ENCODE peak calls at places on chromosomes 7 and 10, in seven cellular contexts. F is H9, L is mesenchymal stem cell, K is IMR-90, G is mesendoderm, I is H1, A is trophoblast cell. X is an unnamed sample.

GRCh38 chr7:39504963-39505362 is 61.2 kb upstream of the YAE1 start:
- DNase-seq in G (no peak), F (no peak), K (peak), I (no peak), L (peak), A (peak), X (no peak)

GRCh38 chr10:71911296-71911954 is 52.8 kb upstream of the CHST3 start:
- DNase-seq in G (peak), A (no peak), L (peak), F (no peak), K (peak), I (no peak), X (no peak)

GRCh38 chr7:79868010-79868409 is 266.6 kb upstream of the GNAI1 start:
- DNase-seq in F (no peak), L (peak), G (peak), I (no peak), A (no peak), K (peak), X (no peak)

GRCh38 chr7:56092789-56093531 is at the start of gene PHKG1:
- DNase-seq in I (no peak), A (peak), F (peak), G (peak), L (peak), K (peak), X (no peak)

GRCh38 chr7:150553163-150553562 is 14.0 kb upstream of the GIMAP4 start:
- DNase-seq in I (no peak), K (no peak), L (no peak), F (no peak), A (no peak), G (no peak), X (no peak)

GRCh38 chr7:2757904-2758672 is 70.1 kb downstream of the AMZ1 start:
- DNase-seq in G (peak), F (no peak), K (peak), I (no peak), L (peak), A (peak), X (no peak)

GRCh38 chr7:40717242-40717641 is 582.4 kb downstream of the SUGCT start:
- DNase-seq in G (peak), K (peak), A (peak), F (peak), I (peak), L (peak), X (peak)

GRCh38 chr7:77393261-77393660 is 22.9 kb downstream of the GSAP start:
- DNase-seq in I (no peak), L (no peak), K (peak), A (peak), F (no peak), G (no peak), X (no peak)

GRCh38 chr10:106500585-106501525 is 663.7 kb downstream of the SORCS1 start:
- DNase-seq in I (no peak), A (no peak), L (no peak), K (peak), F (no peak), G (peak), X (no peak)

GRCh38 chr7:43639858-43640491 is 57.1 kb downstream of the STK17A start:
- DNase-seq in G (peak), L (peak), K (peak), I (no peak), F (no peak), A (no peak), X (peak)

GRCh38 chr7:101207459-101207858 is 6.6 kb upstream of the MOGAT3 start:
- DNase-seq in I (no peak), K (no peak), F (no peak), G (no peak), L (no peak), A (no peak), X (no peak)

GRCh38 chr10:21499910-21500577 is 25.4 kb downstream of the SKIDA1 start:
- DNase-seq in A (no peak), F (peak), I (peak), G (peak), L (peak), K (no peak), X (no peak)

GRCh38 chr10:24351883-24352778 is 143.2 kb downstream of the KIAA1217 start:
- DNase-seq in I (no peak), F (no peak), K (peak), L (no peak), A (no peak), G (no peak), X (peak)

GRCh38 chr10:94225589-94225988 is 137.2 kb downstream of the NOC3L start:
- DNase-seq in A (no peak), I (no peak), G (peak), K (no peak), F (no peak), L (no peak), X (no peak)

DNA sequence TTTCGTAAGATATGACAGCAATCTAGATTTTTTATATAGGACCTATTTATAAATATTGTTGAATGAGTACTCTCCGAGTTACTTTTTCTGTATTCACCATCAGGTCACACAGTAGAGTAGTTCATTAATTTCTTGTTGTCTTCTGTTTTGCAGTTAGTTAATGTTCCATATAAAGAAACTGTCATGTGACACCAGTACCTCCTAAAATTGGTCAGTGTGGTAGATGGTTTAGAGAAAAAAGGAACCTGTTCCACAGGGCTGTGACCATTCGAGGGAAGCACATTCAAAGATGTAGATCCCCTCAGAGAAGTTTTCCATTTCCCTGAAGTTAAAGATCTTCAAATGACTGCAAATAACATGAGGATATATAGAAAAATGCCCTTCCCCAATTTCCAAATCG is 45.6 kb downstream of the PRPF18 start:
- DNase-seq in L (no peak), I (no peak), A (peak), G (no peak), K (no peak), F (no peak), X (no peak)
- H3K27ac ChIP-seq in L (no peak), I (no peak), A (no peak), G (no peak), K (no peak), F (no peak), X (no peak)

DNA sequence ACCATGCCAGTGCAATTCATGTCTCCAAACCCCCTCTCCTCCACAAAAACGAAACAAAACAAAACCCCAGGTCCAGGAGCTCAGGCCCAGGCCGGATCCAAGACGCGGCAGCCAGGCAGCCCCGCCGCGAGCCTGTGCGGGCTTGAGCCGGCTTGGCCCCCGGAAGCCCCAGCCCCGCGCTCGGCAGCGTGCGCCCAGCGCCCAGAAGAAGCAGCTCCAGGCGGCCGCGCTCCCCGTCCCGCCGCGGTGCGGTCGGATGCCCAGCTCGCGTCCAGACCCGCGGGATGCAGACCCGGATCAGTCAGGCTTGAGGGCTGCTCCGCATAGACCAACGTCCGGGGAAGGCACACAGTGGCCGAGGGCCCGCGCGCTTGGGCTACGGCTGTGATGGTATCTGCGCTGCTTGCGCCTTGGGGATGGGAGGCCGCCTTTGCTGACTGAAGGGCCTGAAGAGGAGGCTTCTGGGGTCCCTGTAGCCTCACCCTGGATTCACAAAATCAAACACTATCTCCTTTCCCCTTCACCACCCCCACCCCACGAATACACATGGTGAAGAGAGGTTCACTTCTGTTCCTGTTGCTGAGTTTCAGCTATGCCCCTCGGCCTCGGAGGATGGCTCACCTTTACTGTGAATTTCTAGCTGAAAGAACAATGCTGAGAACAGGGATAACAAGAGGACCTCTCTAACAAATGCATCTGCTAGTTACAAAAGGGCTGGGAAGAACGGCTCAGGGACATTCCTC is 79.9 kb upstream of the EN2 start:
- DNase-seq in G (peak), L (peak), F (peak), K (peak), I (peak), A (peak), X (no peak)
- H3K18ac ChIP-seq in G (no peak), L (no peak), F (no peak), K (no peak), I (no peak), A (no peak), X (peak)

GRCh38 chr10:125995726-125996304 is 99.5 kb downstream of the FANK1 start:
- DNase-seq in A (no peak), I (no peak), K (no peak), L (no peak), G (no peak), F (no peak), X (no peak)

GRCh38 chr10:125992244-125992643 is 95.9 kb downstream of the FANK1 start:
- DNase-seq in F (no peak), A (no peak), G (peak), L (no peak), K (no peak), I (no peak), X (no peak)

GRCh38 chr10:125989791-125990190 is 93.4 kb downstream of the FANK1 start:
- DNase-seq in K (no peak), I (no peak), A (no peak), L (no peak), G (no peak), F (no peak), X (no peak)

GRCh38 chr10:125994601-125995000 is 98.2 kb downstream of the FANK1 start:
- DNase-seq in I (no peak), G (no peak), K (no peak), L (no peak), A (no peak), F (no peak), X (no peak)

GRCh38 chr10:125991009-125991788 is 94.8 kb downstream of the FANK1 start:
- DNase-seq in I (no peak), A (no peak), G (no peak), L (no peak), K (no peak), F (no peak), X (no peak)
- H3K23ac ChIP-seq in I (no peak), A (no peak), G (no peak), L (no peak), K (no peak), F (no peak), X (no peak)

GRCh38 chr7:25843467-25843866 is 308.5 kb upstream of the NFE2L3 start:
- DNase-seq in L (no peak), F (no peak), K (no peak), I (no peak), G (peak), A (no peak), X (no peak)
- H3K27ac ChIP-seq in L (peak), F (no peak), K (no peak), I (no peak), G (no peak), A (no peak), X (no peak)

X was measured in neuronal stem cell.